ENCODE peak calls at places on chromosomes 13 and 19, in eight cellular contexts. M is CD4-positive, alpha-beta T cell; E is tibial nerve; G is HFF-Myc; T is IMR-90; U is pancreas; R is AG09309; I is brain microvascular endothelial cell. P is an unnamed sample.

GRCh38 chr13:100644328-100644727 is 30.3 kb downstream of the TMTC4 start:
- DNase-seq in I (no peak), E (no peak), U (no peak), G (no peak), M (no peak), T (peak; percentile 37), R (no peak), P (no peak)

GRCh38 chr19:28468701-28469459 is 744.1 kb downstream of the UQCRFS1 start:
- DNase-seq in I (peak; percentile 31), T (no peak), M (no peak), U (peak; percentile 31), R (peak; percentile 55), G (no peak), E (no peak), P (no peak)

GRCh38 chr13:99977334-99977911 is 4.2 kb upstream of the ZIC2 start:
- DNase-seq in T (no peak), G (no peak), E (no peak), R (no peak), I (no peak), U (no peak), M (no peak), P (no peak)

GRCh38 chr19:15469513-15470297 is 5.4 kb upstream of the RASAL3 start:
- DNase-seq in U (no peak), G (no peak), M (no peak), T (no peak), I (no peak), E (no peak), R (no peak), P (no peak)

GRCh38 chr19:17576758-17577532 is 21.5 kb downstream of the COLGALT1 start:
- DNase-seq in U (no peak), E (peak; percentile 75), R (no peak), G (no peak), M (no peak), T (no peak), I (no peak), P (no peak)

GRCh38 chr19:6038634-6039405 is 60.9 kb upstream of the RANBP3 start:
- DNase-seq in I (no peak), R (no peak), U (no peak), T (peak; percentile 66), E (no peak), G (no peak), M (no peak), P (no peak)

GRCh38 chr19:12112701-12113100 is 27.4 kb downstream of the ZNF20 start:
- DNase-seq in R (no peak), T (no peak), U (no peak), G (no peak), E (no peak), I (no peak), M (no peak), P (no peak)

GRCh38 chr13:75704942-75705320 is 68.8 kb downstream of the LMO7 start:
- DNase-seq in U (peak; percentile 61), R (no peak), T (no peak), I (no peak), G (no peak), M (no peak), E (no peak), P (no peak)

GRCh38 chr13:40152904-40153303 is 497.4 kb downstream of the COG6 start:
- DNase-seq in G (no peak), U (no peak), T (no peak), E (no peak), M (no peak), I (no peak), R (no peak), P (no peak)

GRCh38 chr19:11210656-11210928 is 13.2 kb upstream of the KANK2 start:
- DNase-seq in R (no peak), E (no peak), T (no peak), I (no peak), M (no peak), U (no peak), G (no peak), P (no peak)

GRCh38 chr13:77466757-77467156 is 68.7 kb upstream of the SCEL start:
- DNase-seq in T (no peak), I (no peak), G (no peak), M (no peak), U (no peak), R (no peak), E (no peak), P (no peak)

GRCh38 chr19:41595258-41595889 is 19.4 kb downstream of the CEACAM21 start:
- DNase-seq in M (peak; percentile 53), E (no peak), I (peak; percentile 57), R (peak; percentile 39), U (no peak), T (peak; percentile 74), G (peak; percentile 66), P (peak; percentile 87)
- TF ChIP-seq CTCF in M (peak; percentile 75), E (peak; percentile 34), I (peak; percentile 76), R (peak; percentile 66), U (peak; percentile 48), T (peak; percentile 59), G (peak; percentile 61), P (peak; percentile 81)

GRCh38 chr13:113629814-113630213 is 28.2 kb downstream of the ATP4B start:
- DNase-seq in R (no peak), U (no peak), T (no peak), G (no peak), M (no peak), I (no peak), E (no peak), P (no peak)
- TF ChIP-seq CTCF in R (no peak), U (no peak), T (no peak), G (no peak), M (no peak), I (no peak), E (no peak), P (no peak)

GRCh38 chr19:33133438-33134031 is 1.6 kb downstream of the WDR88 start:
- DNase-seq in E (no peak), I (no peak), T (no peak), R (no peak), G (peak; percentile 25), U (no peak), M (no peak), P (no peak)

GRCh38 chr19:33132021-33132420 is at the start of gene WDR88:
- DNase-seq in E (no peak), R (no peak), T (no peak), U (no peak), G (no peak), M (no peak), I (no peak), P (no peak)

GRCh38 chr19:33130433-33130832 is 1.5 kb upstream of the WDR88 start:
- DNase-seq in E (no peak), I (no peak), M (no peak), G (no peak), U (no peak), R (no peak), T (no peak), P (no peak)

GRCh38 chr19:33134571-33135041 is 2.7 kb downstream of the WDR88 start:
- DNase-seq in E (no peak), I (no peak), U (no peak), T (no peak), M (peak; percentile 24), G (no peak), R (no peak), P (no peak)

GRCh38 chr19:33132425-33132824 is 511 bp downstream of the WDR88 start:
- DNase-seq in T (no peak), I (no peak), G (no peak), R (no peak), M (no peak), E (no peak), U (no peak), P (no peak)
- TF ChIP-seq CTCF in T (peak; percentile 19), I (peak; percentile 62), G (peak; percentile 47), R (peak; percentile 25), M (no peak), E (peak; percentile 7), U (no peak), P (peak; percentile 60)

DNA sequence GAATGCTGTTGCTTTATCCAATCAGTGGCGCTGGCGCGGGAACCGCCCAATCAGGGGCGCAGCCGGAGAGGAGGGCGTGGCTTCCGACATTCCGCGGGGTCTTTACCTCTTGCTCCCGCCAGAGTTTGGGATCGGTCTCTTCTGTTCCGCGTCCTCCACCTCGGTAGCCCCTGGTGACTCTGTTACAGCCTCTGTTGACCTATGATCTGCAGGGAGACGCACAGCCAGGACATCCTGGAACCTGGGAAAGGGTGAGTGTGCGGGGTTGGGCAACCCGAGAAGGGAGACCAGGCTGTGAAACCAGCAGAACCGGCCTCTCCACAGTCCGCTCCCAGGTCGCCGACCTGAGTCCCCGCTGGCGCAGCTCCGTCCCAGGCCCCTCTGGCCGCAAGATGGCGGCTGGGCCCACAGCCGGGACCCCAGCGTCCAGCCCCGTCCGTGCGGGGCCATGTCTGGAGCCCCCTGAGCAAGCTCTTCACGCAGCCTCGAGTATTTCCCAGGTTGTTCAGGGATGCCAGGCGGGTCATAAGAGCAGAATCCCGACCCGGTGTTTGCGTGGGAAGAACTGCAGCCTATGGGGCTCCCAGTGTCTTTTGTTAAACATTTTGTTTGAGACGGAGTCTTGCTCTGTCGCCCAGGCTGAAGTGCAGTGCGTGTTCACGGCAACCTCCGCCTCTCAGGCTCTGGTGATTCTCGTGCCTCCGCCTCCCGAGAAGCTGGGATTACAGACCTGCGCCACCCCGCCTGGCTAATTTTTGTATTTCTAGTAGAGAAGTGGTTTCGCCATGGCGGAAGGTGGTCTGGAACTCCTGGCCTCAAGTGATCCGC is 4.4 kb upstream of the ZNF681 start:
- DNase-seq in E (peak; percentile 27), G (no peak), T (peak; percentile 13), I (peak; percentile 60), R (no peak), U (peak; percentile 88), M (peak; percentile 72), P (no peak)
- TF ChIP-seq CTCF in E (no peak), G (no peak), T (no peak), I (no peak), R (no peak), U (no peak), M (no peak), P (no peak)

P was measured in HFFc6.